ENCODE peak calls at places on chromosomes 7 and 10, in seven cellular contexts. B is IMR-90, U is adrenal gland, X is H54, J is esophagus squamous epithelium, T is A549, P is tibial nerve. G is an unnamed sample.

GRCh38 chr7:95213148-95213547 is 111.2 kb downstream of the PON1 start:
- DNase-seq in B (no peak), U (no peak), X (no peak), J (no peak), T (no peak), P (no peak), G (no peak)

GRCh38 chr7:11786186-11786585 is 45.8 kb downstream of the THSD7A start:
- DNase-seq in B (no peak), U (no peak), X (peak), J (no peak), T (peak), P (no peak), G (no peak)

GRCh38 chr7:41886906-41887311 is 184.0 kb upstream of the INHBA start:
- DNase-seq in B (peak), U (no peak), X (peak), J (no peak), T (no peak), P (peak), G (no peak)

GRCh38 chr7:81662531-81662930 is 107.3 kb downstream of the HGF start:
- DNase-seq in B (no peak), U (no peak), X (no peak), J (no peak), T (no peak), P (no peak), G (no peak)

GRCh38 chr10:91540714-91541113 is 92.2 kb downstream of the PPP1R3C start:
- DNase-seq in B (no peak), U (no peak), X (no peak), J (no peak), T (no peak), P (no peak), G (no peak)

GRCh38 chr7:134293029-134293740 is 23.5 kb downstream of the SLC35B4 start:
- DNase-seq in B (no peak), U (peak), X (no peak), J (peak), T (no peak), P (peak), G (no peak)

GRCh38 chr7:152054377-152055230 is 29.1 kb downstream of the GALNT11 start:
- DNase-seq in B (peak), U (no peak), X (no peak), J (no peak), T (no peak), P (peak), G (no peak)

GRCh38 chr10:113433711-113434110 is 119.1 kb upstream of the HABP2 start:
- DNase-seq in B (no peak), U (no peak), X (no peak), J (no peak), T (no peak), P (no peak), G (no peak)

GRCh38 chr7:21412291-21412896 is 15.5 kb upstream of the SP4 start:
- DNase-seq in B (no peak), U (no peak), X (no peak), J (no peak), T (no peak), P (no peak), G (peak)

GRCh38 chr7:36165059-36165458 is 12.0 kb downstream of the EEPD1 start:
- DNase-seq in B (peak), U (no peak), X (no peak), J (no peak), T (no peak), P (no peak), G (no peak)

GRCh38 chr7:151327659-151328058 is 14.0 kb upstream of the NUB1 start:
- DNase-seq in B (peak), U (no peak), X (no peak), J (no peak), T (no peak), P (no peak), G (no peak)

GRCh38 chr7:26074919-26075318 is 77.1 kb upstream of the NFE2L3 start:
- DNase-seq in B (no peak), U (no peak), X (no peak), J (no peak), T (no peak), P (no peak), G (no peak)

GRCh38 chr7:51455948-51456347 is 139.3 kb upstream of the COBL start:
- DNase-seq in B (no peak), U (no peak), X (no peak), J (no peak), T (no peak), P (no peak), G (no peak)

GRCh38 chr10:103474077-103474476 is 5.0 kb downstream of the CALHM3 start:
- DNase-seq in B (no peak), U (no peak), X (no peak), J (no peak), T (no peak), P (no peak), G (no peak)

GRCh38 chr7:22846961-22847360 is 24.3 kb upstream of the TOMM7 start:
- DNase-seq in B (no peak), U (no peak), X (no peak), J (no peak), T (no peak), P (no peak), G (no peak)

GRCh38 chr7:38223311-38223710 is 45.3 kb downstream of the STARD3NL start:
- DNase-seq in B (no peak), U (no peak), X (no peak), J (no peak), T (no peak), P (no peak), G (no peak)

GRCh38 chr7:75915416-75916156 is 631 bp downstream of the POR start:
- DNase-seq in B (peak), U (peak), X (no peak), J (no peak), T (no peak), P (no peak), G (peak)

GRCh38 chr7:134593530-134594392 is 44.9 kb downstream of the AKR1B15 start:
- DNase-seq in B (peak), U (peak), X (peak), J (no peak), T (peak), P (peak), G (peak)

GRCh38 chr7:65800890-65801341 is 72.0 kb upstream of the VKORC1L1 start:
- DNase-seq in B (no peak), U (no peak), X (no peak), J (no peak), T (no peak), P (no peak), G (no peak)

GRCh38 chr10:116490028-116490662 is 55.6 kb upstream of the PNLIP start:
- DNase-seq in B (peak), U (no peak), X (no peak), J (no peak), T (peak), P (no peak), G (no peak)

GRCh38 chr7:101442426-101443070 is 79.9 kb downstream of the COL26A1 start:
- DNase-seq in B (no peak), U (no peak), X (no peak), J (no peak), T (no peak), P (no peak), G (no peak)

GRCh38 chr10:113058175-113058961 is 108.3 kb downstream of the TCF7L2 start:
- DNase-seq in B (peak), U (no peak), X (no peak), J (no peak), T (no peak), P (no peak), G (no peak)

GRCh38 chr10:113100299-113100680 is 150.2 kb downstream of the TCF7L2 start:
- DNase-seq in B (no peak), U (no peak), X (no peak), J (no peak), T (no peak), P (no peak), G (no peak)

GRCh38 chr10:106557053-106557452 is 607.5 kb downstream of the SORCS1 start:
- DNase-seq in B (peak), U (no peak), X (no peak), J (no peak), T (no peak), P (no peak), G (no peak)

GRCh38 chr7:144842377-144842851 is 6.6 kb upstream of the TPK1 start:
- DNase-seq in B (no peak), U (peak), X (no peak), J (peak), T (no peak), P (peak), G (no peak)

GRCh38 chr7:94289071-94289470 is 105.6 kb upstream of the COL1A2 start:
- DNase-seq in B (peak), U (peak), X (peak), J (no peak), T (peak), P (peak), G (peak)

GRCh38 chr7:27423290-27423689 is 180.7 kb downstream of the EVX1 start:
- DNase-seq in B (no peak), U (no peak), X (no peak), J (no peak), T (no peak), P (no peak), G (no peak)

GRCh38 chr10:66301078-66301477 is 624.8 kb upstream of the LRRTM3 start:
- DNase-seq in B (no peak), U (no peak), X (no peak), J (no peak), T (no peak), P (no peak), G (no peak)

GRCh38 chr7:85529831-85530230 is 343.0 kb upstream of the SEMA3D start:
- DNase-seq in B (peak), U (no peak), X (no peak), J (no peak), T (no peak), P (no peak), G (no peak)

GRCh38 chr7:78185149-78185745 is 386.7 kb downstream of the PHTF2 start:
- DNase-seq in B (no peak), U (no peak), X (no peak), J (no peak), T (no peak), P (no peak), G (no peak)

GRCh38 chr7:919924-920341 is 34.5 kb downstream of the ADAP1 start:
- DNase-seq in B (no peak), U (peak), X (no peak), J (no peak), T (no peak), P (no peak), G (no peak)

GRCh38 chr7:84042110-84042539 is 152.5 kb downstream of the SEMA3A start:
- DNase-seq in B (peak), U (no peak), X (no peak), J (no peak), T (no peak), P (no peak), G (no peak)

GRCh38 chr7:51346136-51346535 is 29.5 kb upstream of the COBL start:
- DNase-seq in B (no peak), U (no peak), X (no peak), J (no peak), T (no peak), P (no peak), G (no peak)

GRCh38 chr7:154480817-154481216 is 428.6 kb downstream of the DPP6 start:
- DNase-seq in B (no peak), U (no peak), X (no peak), J (no peak), T (no peak), P (no peak), G (no peak)

GRCh38 chr7:100968650-100969049 is 715 bp upstream of the MUC12 start:
- DNase-seq in B (no peak), U (no peak), X (no peak), J (no peak), T (no peak), P (no peak), G (no peak)

GRCh38 chr7:105808209-105808608 is 68.2 kb downstream of the ATXN7L1 start:
- DNase-seq in B (no peak), U (no peak), X (no peak), J (no peak), T (no peak), P (no peak), G (no peak)

DNA sequence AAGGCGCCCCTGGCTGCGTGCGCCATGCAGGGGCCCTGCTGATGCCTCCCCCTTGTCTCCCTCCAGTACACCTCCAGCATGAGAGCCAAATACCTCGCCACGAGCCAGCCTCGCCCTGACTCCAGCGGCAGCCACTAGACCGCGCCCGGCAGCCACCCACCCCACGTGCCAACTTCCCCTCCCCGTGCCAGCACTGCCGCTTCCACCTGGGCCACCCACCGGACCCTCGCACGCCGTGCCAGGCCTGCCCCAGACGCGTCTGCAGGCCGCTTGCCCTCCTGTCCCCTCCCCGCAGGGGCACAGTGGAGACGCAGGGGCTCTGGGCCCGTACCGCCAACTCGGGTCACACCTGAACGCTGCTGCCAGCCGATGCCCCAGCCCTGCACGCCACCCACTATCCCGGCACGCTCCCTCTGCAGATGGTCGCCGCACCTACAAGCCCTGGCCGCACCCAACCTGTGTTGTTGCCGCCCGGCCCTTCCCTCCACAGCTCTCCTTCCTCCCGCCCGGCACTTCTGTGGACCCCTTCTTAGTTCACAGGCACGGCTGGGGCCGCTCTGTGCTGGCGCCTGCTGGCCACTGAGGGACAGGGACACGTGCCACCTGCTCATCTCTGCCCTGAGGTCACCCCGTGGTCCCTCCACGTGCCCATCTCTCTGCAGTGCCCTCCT is 26.3 kb upstream of the AMZ1 start:
- DNase-seq in B (no peak), U (no peak), X (no peak), J (no peak), T (no peak), P (no peak), G (no peak)
- TF ChIP-seq POLR2A in B (no peak), U (no peak), X (no peak), J (no peak), T (no peak), P (no peak), G (no peak)

GRCh38 chr7:99325597-99326407 is at the start of gene ARPC1A:
- DNase-seq in B (peak), U (peak), X (peak), J (peak), T (peak), P (peak), G (peak)
- TF ChIP-seq POLR2A in B (peak), U (peak), X (peak), J (no peak), T (peak), P (peak), G (peak)

DNA sequence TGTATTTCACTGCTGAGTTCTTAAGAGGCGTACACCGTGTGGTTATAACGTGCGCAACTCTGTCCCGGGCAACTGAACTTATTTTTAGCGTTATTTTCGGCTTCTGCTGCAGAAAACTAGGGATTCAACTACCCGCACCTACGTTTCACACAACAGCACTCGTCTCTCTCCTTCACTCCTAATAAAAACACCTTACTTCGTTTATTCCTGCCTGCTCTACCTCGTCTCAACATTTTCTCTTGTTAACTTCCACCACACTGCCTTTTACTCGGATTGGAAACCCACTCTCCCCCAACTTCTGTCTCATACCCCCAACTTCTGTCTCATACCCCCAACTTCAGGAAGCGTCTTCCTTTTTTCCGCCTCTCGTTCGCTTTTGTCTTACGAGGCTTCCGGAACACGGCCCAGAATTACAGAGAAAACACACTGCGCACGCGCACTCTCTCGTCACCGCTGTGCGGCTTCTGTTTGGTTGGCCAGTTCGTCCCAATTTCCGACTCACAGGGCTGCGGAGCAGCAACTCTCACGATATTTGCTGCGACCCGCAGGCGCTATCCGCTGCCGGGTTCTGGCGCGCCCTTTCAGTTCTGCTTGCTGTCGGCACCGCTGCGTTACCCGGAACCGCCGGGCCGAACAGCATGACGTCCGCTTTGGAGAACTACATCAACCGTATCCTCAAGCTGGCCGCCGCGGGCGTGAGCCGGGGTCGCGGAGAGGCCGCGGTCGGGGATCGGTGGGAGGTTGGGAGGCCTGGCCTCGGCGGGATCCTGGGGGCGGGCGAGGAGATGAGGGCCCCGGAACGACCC is at the start of gene LSM8:
- DNase-seq in B (peak), U (peak), X (peak), J (peak), T (peak), P (peak), G (peak)
- TF ChIP-seq POLR2A in B (peak), U (peak), X (peak), J (no peak), T (peak), P (peak), G (peak)

DNA sequence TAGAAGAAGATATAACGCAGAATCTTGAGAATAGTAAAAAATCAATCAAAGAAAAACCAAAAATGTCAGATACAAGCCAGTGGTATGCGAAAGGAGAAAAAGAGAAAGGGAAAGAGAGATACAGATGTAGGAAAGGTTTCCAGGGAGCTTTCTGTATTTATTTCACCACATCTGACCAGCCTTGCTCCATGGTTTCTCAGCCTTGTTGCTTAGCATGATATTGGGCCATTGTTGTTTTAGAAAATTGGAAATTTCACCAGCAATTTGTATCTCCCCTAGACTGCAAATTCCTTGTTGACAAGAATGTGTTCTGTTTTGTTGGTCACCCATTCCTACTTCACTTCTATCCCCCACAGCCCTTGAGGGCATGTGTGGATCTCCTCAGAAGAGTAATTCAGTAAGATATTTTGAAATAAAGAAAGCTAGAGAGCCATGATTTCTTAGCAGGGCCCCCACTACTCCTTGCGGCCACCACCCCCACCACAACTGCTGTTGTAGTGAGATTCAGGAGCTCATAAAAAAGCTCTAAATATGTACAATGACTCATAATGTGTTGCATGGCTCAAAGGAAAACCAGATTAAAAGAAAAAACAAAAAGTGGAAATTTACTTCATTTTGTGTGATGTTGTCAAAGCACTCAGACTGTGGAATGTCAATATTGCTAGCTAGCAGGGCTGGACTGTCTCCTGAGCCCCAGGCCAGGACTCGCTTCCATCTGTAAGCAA is 138.7 kb downstream of the CHRM2 start:
- DNase-seq in B (peak), U (no peak), X (no peak), J (no peak), T (no peak), P (no peak), G (no peak)
- TF ChIP-seq POLR2A in B (no peak), U (no peak), X (no peak), J (no peak), T (no peak), P (no peak), G (no peak)

GRCh38 chr10:4061441-4061951 is 276.5 kb upstream of the KLF6 start:
- DNase-seq in B (no peak), U (no peak), X (no peak), J (no peak), T (no peak), P (peak), G (no peak)
- TF ChIP-seq POLR2A in B (no peak), U (no peak), X (no peak), J (no peak), T (no peak), P (no peak), G (no peak)

DNA sequence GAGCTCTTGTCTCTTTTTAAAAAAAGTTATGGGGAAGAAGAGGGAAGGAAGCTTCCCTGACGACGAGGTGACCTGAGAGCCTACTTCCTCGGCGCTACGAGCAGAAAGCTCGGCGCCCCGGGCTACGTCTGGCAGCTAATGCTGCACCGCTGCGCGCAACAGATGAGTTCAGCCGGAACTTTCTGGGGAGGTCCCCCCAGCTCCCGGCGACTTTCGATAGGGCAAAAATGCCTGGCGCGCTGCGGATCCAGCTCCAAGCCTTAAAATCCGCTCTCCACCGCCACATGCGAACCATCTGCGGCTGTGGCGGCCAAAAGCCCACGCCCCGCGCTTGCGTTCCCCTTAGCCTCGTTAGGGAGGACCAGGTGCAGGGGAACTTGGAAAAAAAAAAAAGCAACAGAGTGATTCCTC is 620 bp downstream of the P4HA1 start:
- DNase-seq in B (peak), U (peak), X (peak), J (peak), T (peak), P (peak), G (peak)
- TF ChIP-seq POLR2A in B (no peak), U (peak), X (peak), J (no peak), T (no peak), P (no peak), G (no peak)

GRCh38 chr7:157010588-157011332 is at the start of gene MNX1:
- DNase-seq in B (no peak), U (peak), X (peak), J (no peak), T (peak), P (no peak), G (peak)
- TF ChIP-seq POLR2A in B (no peak), U (no peak), X (no peak), J (no peak), T (peak), P (no peak), G (no peak)